ENCODE peak calls at places on chromosomes 16 and 17, in six cellular contexts. A, S, M, K, B and P are unnamed samples. For H3K4me1, the result is how much of the 10 kb centered on the place peaks cover.

GRCh38 chr17:77640916-77641605 is 317.4 kb upstream of the TNRC6C start:
- DNase-seq in A (peak), S (no peak), M (no peak), K (no peak), B (no peak), P (no peak)

GRCh38 chr17:12983986-12984932 is 33.6 kb downstream of the ELAC2 start:
- DNase-seq in A (no peak), S (peak), M (peak), K (no peak), B (no peak), P (no peak)

GRCh38 chr16:81465375-81465943 is 20.9 kb downstream of the CMIP start:
- DNase-seq in A (no peak), S (no peak), M (no peak), K (no peak), B (no peak), P (no peak)

GRCh38 chr17:35728551-35728950 is 2.9 kb upstream of the RASL10B start:
- DNase-seq in A (no peak), S (no peak), M (no peak), K (no peak), B (no peak), P (no peak)

GRCh38 chr16:11133344-11133921 is 122.6 kb downstream of the SOCS1 start:
- DNase-seq in A (peak), S (peak), M (peak), K (no peak), B (peak), P (no peak)

GRCh38 chr17:40283662-40284061 is 4.0 kb upstream of the CDC6 start:
- DNase-seq in A (no peak), S (no peak), M (no peak), K (peak), B (no peak), P (no peak)

GRCh38 chr16:83109736-83110135 is 483.0 kb downstream of the CDH13 start:
- DNase-seq in A (no peak), S (no peak), M (no peak), K (no peak), B (no peak), P (no peak)

GRCh38 chr17:56292010-56292409 is 138.7 kb downstream of the ANKFN1 start:
- DNase-seq in A (no peak), S (no peak), M (no peak), K (no peak), B (no peak), P (no peak)

GRCh38 chr17:80259642-80260535 is 763 bp upstream of the RNF213 start:
- DNase-seq in A (peak), S (peak), M (peak), K (peak), B (peak), P (peak)

GRCh38 chr17:58279016-58279671 is 1.6 kb downstream of the MPO start:
- DNase-seq in A (peak), S (peak), M (peak), K (no peak), B (peak), P (no peak)

GRCh38 chr17:17080181-17080631 is 37.9 kb downstream of the MPRIP start:
- DNase-seq in A (peak), S (no peak), M (no peak), K (no peak), B (no peak), P (no peak)

GRCh38 chr16:51648521-51648920 is 497.5 kb upstream of the SALL1 start:
- DNase-seq in A (no peak), S (no peak), M (no peak), K (no peak), B (no peak), P (no peak)

GRCh38 chr17:2029911-2030778 is at the start of gene DPH1:
- DNase-seq in A (peak), S (peak), M (peak), K (peak), B (peak), P (peak)

GRCh38 chr16:649646-650045 is 481 bp downstream of the WDR90 start:
- DNase-seq in A (no peak), S (no peak), M (no peak), K (no peak), B (no peak), P (no peak)

GRCh38 chr16:58733248-58733670 is 857 bp downstream of the GOT2 start:
- DNase-seq in A (no peak), S (no peak), M (no peak), K (no peak), B (no peak), P (no peak)

GRCh38 chr16:87570564-87570937 is 31.8 kb upstream of the JPH3 start:
- DNase-seq in A (no peak), S (no peak), M (no peak), K (no peak), B (no peak), P (no peak)

GRCh38 chr16:3992297-3993051 is 112.0 kb upstream of the CREBBP start:
- DNase-seq in A (no peak), S (no peak), M (peak), K (no peak), B (no peak), P (no peak)

GRCh38 chr17:325270-325976 is 27.2 kb downstream of the RPH3AL start:
- DNase-seq in A (peak), S (no peak), M (no peak), K (no peak), B (no peak), P (no peak)

GRCh38 chr17:38582069-38582468 is 23.7 kb downstream of the SRCIN1 start:
- DNase-seq in A (no peak), S (no peak), M (no peak), K (no peak), B (no peak), P (no peak)
- H3K4me1 ChIP-seq in A (under half), S (under half), M (under half), K (under half), B (under half), P (under half)

GRCh38 chr17:39001703-39002637 is 34.8 kb upstream of the FBXO47 start:
- DNase-seq in A (peak), S (peak), M (peak), K (no peak), B (peak), P (no peak)
- H3K4me3 ChIP-seq in A (peak), S (peak), M (no peak), K (no peak), B (no peak), P (no peak)

GRCh38 chr17:22461460-22462145 is 769.3 kb downstream of the KCNJ18 start:
- DNase-seq in A (no peak), S (no peak), M (no peak), K (no peak), B (peak), P (no peak)
- H3K4me1 ChIP-seq in A (under half), S (under half), M (under half), K (under half), B (under half), P (under half)

DNA sequence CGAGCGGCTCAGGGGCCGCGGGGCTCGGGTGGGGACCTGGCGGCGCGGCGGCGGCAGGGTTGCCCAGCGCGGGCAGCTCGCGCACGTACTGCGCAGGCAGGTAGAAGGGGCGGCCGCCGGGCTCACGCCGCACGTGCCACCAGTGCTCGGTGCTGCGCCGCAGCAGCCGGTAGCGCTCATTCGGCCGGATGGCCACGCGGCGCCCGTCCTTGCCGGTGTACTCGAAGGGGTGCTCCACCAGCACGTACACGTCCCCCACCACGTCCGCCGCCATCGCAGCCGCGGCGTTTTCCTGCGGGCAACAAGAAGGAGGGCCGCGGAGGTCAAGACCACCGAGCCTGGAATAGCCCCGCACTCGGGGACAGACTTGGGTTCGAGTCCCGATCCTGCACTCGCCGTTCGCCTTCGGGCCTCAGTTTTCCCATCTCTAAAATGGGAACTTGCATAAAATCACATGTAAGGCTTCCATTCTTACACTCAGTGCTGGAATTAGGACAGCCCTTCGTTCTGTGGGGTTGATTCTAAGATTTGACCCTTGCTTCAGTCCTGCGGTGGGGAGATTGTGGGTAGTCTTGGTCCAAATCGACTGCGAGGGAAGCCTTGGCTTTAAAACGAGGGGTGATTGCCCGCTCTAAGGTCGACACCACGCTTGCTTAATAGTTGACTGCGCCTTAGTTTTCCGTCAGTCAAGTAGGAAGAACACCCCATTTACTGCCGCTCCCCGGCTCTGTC is 2.5 kb downstream of the ARHGAP27 start:
- DNase-seq in A (peak), S (no peak), M (no peak), K (no peak), B (no peak), P (no peak)
- H3K4me3 ChIP-seq in A (peak), S (peak), M (no peak), K (no peak), B (no peak), P (no peak)